ENCODE peak calls at places on chromosomes 11 and 22, in seven cellular contexts. F is GM23248; B is adrenal gland; O is CD8-positive, alpha-beta T cell; W is thoracic aorta; H is ovary; J is Peyer's patch. U is an unnamed sample.

GRCh38 chr11:111539426-111540113 is 950 bp upstream of the LAYN start:
- DNase-seq in F (no peak), B (no peak), O (no peak), W (no peak), H (no peak), J (no peak), U (no peak)

GRCh38 chr11:119691020-119691666 is 37.9 kb downstream of the NECTIN1 start:
- DNase-seq in F (no peak), B (no peak), O (peak; percentile 16), W (no peak), H (no peak), J (no peak), U (no peak)

GRCh38 chr11:20672575-20672974 is 3.2 kb downstream of the NELL1 start:
- DNase-seq in F (no peak), B (no peak), O (no peak), W (no peak), H (no peak), J (no peak), U (no peak)

GRCh38 chr11:74325649-74326645 is 14.5 kb upstream of the P4HA3 start:
- DNase-seq in F (peak; percentile 95), B (peak; percentile 90), O (no peak), W (peak; percentile 75), H (peak; percentile 76), J (no peak), U (no peak)

GRCh38 chr11:34924714-34925113 is 8.3 kb downstream of the PDHX start:
- DNase-seq in F (peak; percentile 29), B (no peak), O (no peak), W (no peak), H (no peak), J (no peak), U (no peak)

GRCh38 chr11:122189259-122189658 is 73.2 kb upstream of the BLID start:
- DNase-seq in F (peak; percentile 96), B (peak; percentile 33), O (no peak), W (no peak), H (no peak), J (no peak), U (no peak)

GRCh38 chr11:65611028-65611757 is 2.8 kb downstream of the MAP3K11 start:
- DNase-seq in F (no peak), B (no peak), O (no peak), W (no peak), H (no peak), J (no peak), U (no peak)

GRCh38 chr11:116333193-116333592 is 439.6 kb downstream of the BUD13 start:
- DNase-seq in F (no peak), B (no peak), O (no peak), W (no peak), H (no peak), J (no peak), U (no peak)

GRCh38 chr11:96073536-96073935 is 149.6 kb upstream of the MTMR2 start:
- DNase-seq in F (no peak), B (no peak), O (no peak), W (no peak), H (no peak), J (no peak), U (no peak)

GRCh38 chr11:1410366-1411291 is 20.9 kb downstream of the BRSK2 start:
- DNase-seq in F (no peak), B (no peak), O (no peak), W (no peak), H (no peak), J (no peak), U (no peak)

GRCh38 chr11:10503217-10503616 is 37.8 kb downstream of the RNF141 start:
- DNase-seq in F (no peak), B (no peak), O (no peak), W (no peak), H (no peak), J (no peak), U (no peak)

GRCh38 chr11:86069408-86070086 is 663 bp upstream of the PICALM start:
- DNase-seq in F (peak; percentile 96), B (peak; percentile 43), O (no peak), W (peak; percentile 45), H (no peak), J (peak; percentile 28), U (no peak)

GRCh38 chr11:125085301-125086081 is 22.4 kb downstream of the SLC37A2 start:
- DNase-seq in F (no peak), B (peak; percentile 9), O (no peak), W (no peak), H (no peak), J (no peak), U (no peak)

GRCh38 chr11:111429066-111429506 is 50.0 kb upstream of the POU2AF1 start:
- DNase-seq in F (peak; percentile 80), B (peak; percentile 69), O (no peak), W (no peak), H (peak; percentile 65), J (peak; percentile 65), U (peak; percentile 38)

GRCh38 chr11:30206249-30206996 is 24.4 kb upstream of the FSHB start:
- DNase-seq in F (no peak), B (no peak), O (no peak), W (no peak), H (no peak), J (no peak), U (no peak)

GRCh38 chr11:7538466-7539454 is 25.0 kb downstream of the PPFIBP2 start:
- DNase-seq in F (no peak), B (no peak), O (no peak), W (no peak), H (no peak), J (no peak), U (no peak)

GRCh38 chr22:29689872-29690213 is 30.0 kb upstream of the CABP7 start:
- DNase-seq in F (peak; percentile 75), B (peak; percentile 78), O (no peak), W (no peak), H (peak; percentile 62), J (peak; percentile 19), U (peak; percentile 61)

GRCh38 chr11:95563173-95563572 is 226.4 kb downstream of the FAM76B start:
- DNase-seq in F (peak; percentile 29), B (no peak), O (no peak), W (no peak), H (no peak), J (no peak), U (no peak)

GRCh38 chr22:23112472-23113012 is 29.2 kb downstream of the RSPH14 start:
- DNase-seq in F (no peak), B (no peak), O (no peak), W (no peak), H (no peak), J (no peak), U (no peak)

GRCh38 chr11:100808904-100809491 is 121.9 kb downstream of the ARHGAP42 start:
- DNase-seq in F (peak; percentile 55), B (peak; percentile 28), O (no peak), W (no peak), H (no peak), J (no peak), U (no peak)

GRCh38 chr11:47863189-47863892 is 15.2 kb upstream of the NUP160 start:
- DNase-seq in F (peak; percentile 91), B (no peak), O (no peak), W (no peak), H (no peak), J (no peak), U (no peak)

GRCh38 chr22:24433001-24433867 is 5.8 kb downstream of the ADORA2A start:
- DNase-seq in F (no peak), B (no peak), O (no peak), W (no peak), H (no peak), J (no peak), U (no peak)

GRCh38 chr11:64990222-64990918 is 6.4 kb downstream of the BATF2 start:
- DNase-seq in F (no peak), B (peak; percentile 52), O (no peak), W (no peak), H (no peak), J (peak; percentile 53), U (peak; percentile 62)

GRCh38 chr11:61153593-61154090 is 7.6 kb downstream of the VPS37C start:
- DNase-seq in F (peak; percentile 80), B (no peak), O (no peak), W (no peak), H (no peak), J (no peak), U (no peak)

GRCh38 chr11:122706689-122707088 is 51.2 kb downstream of the UBASH3B start:
- DNase-seq in F (peak; percentile 90), B (no peak), O (no peak), W (no peak), H (no peak), J (no peak), U (no peak)

GRCh38 chr22:29310863-29311339 is 4.5 kb downstream of the GAS2L1 start:
- DNase-seq in F (peak; percentile 99), B (peak; percentile 98), O (no peak), W (peak; percentile 92), H (peak; percentile 98), J (peak; percentile 67), U (peak; percentile 93)

GRCh38 chr11:76699461-76700091 is 29.0 kb upstream of the LRRC32 start:
- DNase-seq in F (peak; percentile 35), B (no peak), O (no peak), W (no peak), H (no peak), J (no peak), U (no peak)

GRCh38 chr11:78214331-78215194 is 25.8 kb downstream of the USP35 start:
- DNase-seq in F (no peak), B (no peak), O (no peak), W (no peak), H (no peak), J (no peak), U (peak; percentile 23)
- H3K27ac ChIP-seq in F (no peak overlapping the region), B (no peak overlapping the region), O (no peak overlapping the region), W (peak overlapping the region; percentile 33), H (no peak overlapping the region), J (no peak overlapping the region), U (no peak overlapping the region)

DNA sequence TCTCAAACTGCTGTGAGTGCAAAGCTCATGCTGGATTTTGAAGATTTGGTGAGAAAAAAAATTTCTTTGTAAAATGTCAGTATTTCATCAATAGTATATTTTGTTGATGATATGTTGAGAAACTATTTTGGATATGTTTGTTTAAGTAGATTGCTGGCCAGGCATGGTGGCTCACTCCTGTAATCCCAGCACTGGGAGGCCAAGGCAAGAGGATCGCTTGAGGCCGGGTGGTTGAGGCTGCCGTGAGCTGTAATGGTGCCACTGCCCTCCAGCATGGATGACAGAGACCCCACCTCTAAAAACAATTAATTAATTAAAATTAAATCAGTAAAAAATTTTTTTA is 6.9 kb upstream of the IFITM3 start:
- DNase-seq in F (no peak), B (no peak), O (no peak), W (no peak), H (no peak), J (no peak), U (no peak)
- H3K4me3 ChIP-seq in F (no peak overlapping the region), B (peak overlapping the region; percentile 41), O (peak overlapping the region; percentile 6), W (peak overlapping the region; percentile 43), H (no peak overlapping the region), J (no peak overlapping the region), U (peak overlapping the region; percentile 42)

GRCh38 chr11:42013656-42014201 is 554.3 kb upstream of the LRRC4C start:
- DNase-seq in F (no peak), B (no peak), O (no peak), W (no peak), H (no peak), J (no peak), U (no peak)
- H3K27ac ChIP-seq in F (no peak overlapping the region), B (no peak overlapping the region), O (no peak overlapping the region), W (no peak overlapping the region), H (no peak overlapping the region), J (no peak overlapping the region), U (no peak overlapping the region)

DNA sequence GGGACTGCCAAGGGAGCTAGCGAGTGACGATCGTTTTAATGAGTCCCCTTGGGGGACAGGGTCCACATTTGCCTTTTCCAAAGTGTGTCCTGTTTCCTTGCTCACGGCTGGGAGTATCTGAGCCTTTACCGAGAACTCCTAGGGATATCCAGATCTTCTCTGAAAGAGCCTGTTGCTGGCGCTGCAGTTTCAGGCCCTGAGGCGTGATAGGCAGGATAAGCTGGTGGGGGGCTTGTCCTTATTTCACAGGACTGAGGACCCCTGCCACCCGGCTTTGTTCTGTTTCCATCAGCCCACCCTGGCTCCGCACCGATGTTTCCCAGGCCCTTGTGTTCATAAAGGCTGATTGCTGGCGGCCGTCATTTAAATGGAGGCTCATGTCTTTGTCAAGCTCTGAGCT is 9.3 kb upstream of the NPTXR start:
- DNase-seq in F (no peak), B (no peak), O (no peak), W (no peak), H (no peak), J (no peak), U (no peak)
- H3K4me3 ChIP-seq in F (no peak overlapping the region), B (no peak overlapping the region), O (no peak overlapping the region), W (no peak overlapping the region), H (no peak overlapping the region), J (no peak overlapping the region), U (no peak overlapping the region)

U was measured in right lobe of liver.